ENCODE peak calls at places on chromosomes 7 and 10, in five cellular contexts. Z is WTC11, I is HFFc6, M is omental fat pad, H is A549. N is an unnamed sample.

GRCh38 chr7:157278167-157278790 is 58.5 kb upstream of the DNAJB6 start:
- DNase-seq in I (no peak), H (no peak), Z (no peak), M (no peak), N (peak)

GRCh38 chr7:14836571-14837189 is 65.9 kb downstream of the DGKB start:
- DNase-seq in I (peak), H (no peak), M (no peak), Z (peak), N (no peak)

GRCh38 chr10:43994539-43994938 is 345.9 kb upstream of the ZNF32 start:
- DNase-seq in I (no peak), Z (no peak), M (no peak), H (no peak), N (no peak)

GRCh38 chr10:121627810-121628209 is 29.6 kb upstream of the FGFR2 start:
- DNase-seq in I (peak), M (no peak), H (no peak), Z (no peak), N (no peak)

GRCh38 chr10:126222736-126223511 is 165.4 kb downstream of the ADAM12 start:
- DNase-seq in I (peak), H (no peak), M (no peak), Z (no peak), N (no peak)

GRCh38 chr7:93620864-93621263 is 46.3 kb upstream of the CALCR start:
- DNase-seq in H (no peak), M (no peak), I (no peak), Z (no peak), N (no peak)

GRCh38 chr7:17369686-17370426 is 71.4 kb downstream of the AHR start:
- DNase-seq in I (peak), M (no peak), Z (no peak), H (peak), N (no peak)

GRCh38 chr10:85319150-85319549 is 990.8 kb downstream of the CCSER2 start:
- DNase-seq in M (no peak), Z (no peak), I (no peak), H (peak), N (no peak)

GRCh38 chr7:155530601-155531000 is 15.8 kb downstream of the CNPY1 start:
- DNase-seq in M (peak), I (no peak), Z (no peak), H (no peak), N (no peak)

GRCh38 chr7:77427996-77428603 is 12.0 kb upstream of the GSAP start:
- DNase-seq in I (peak), H (no peak), M (no peak), Z (no peak), N (no peak)

GRCh38 chr7:26149391-26149977 is 2.5 kb upstream of the NFE2L3 start:
- DNase-seq in M (no peak), H (no peak), I (no peak), Z (no peak), N (no peak)
- TF ChIP-seq CTCF in M (no peak), H (no peak), I (no peak), Z (no peak), N (no peak)

GRCh38 chr7:9785211-9785610 is 1188.5 kb upstream of the PHF14 start:
- DNase-seq in Z (no peak), M (no peak), I (no peak), H (no peak), N (no peak)
- TF ChIP-seq CTCF in Z (no peak), M (no peak), I (no peak), H (no peak), N (no peak)

GRCh38 chr10:77910524-77911145 is 15.9 kb downstream of the DLG5 start:
- DNase-seq in Z (no peak), M (no peak), H (no peak), I (no peak), N (no peak)

GRCh38 chr10:77911535-77912123 is 14.9 kb downstream of the DLG5 start:
- DNase-seq in H (peak), Z (no peak), I (peak), M (no peak), N (no peak)

GRCh38 chr10:77912576-77912975 is 14.0 kb downstream of the DLG5 start:
- DNase-seq in I (no peak), H (no peak), M (no peak), Z (no peak), N (no peak)

GRCh38 chr10:77915299-77916105 is 11.1 kb downstream of the DLG5 start:
- DNase-seq in I (no peak), H (no peak), M (no peak), Z (no peak), N (no peak)

GRCh38 chr10:77913090-77913489 is 13.5 kb downstream of the DLG5 start:
- DNase-seq in Z (no peak), M (no peak), H (no peak), I (no peak), N (no peak)
- TF ChIP-seq CTCF in Z (no peak), M (no peak), H (no peak), I (no peak), N (no peak)

GRCh38 chr7:44235582-44236332 is 35.0 kb downstream of the YKT6 start:
- DNase-seq in Z (no peak), I (no peak), H (no peak), M (no peak), N (no peak)

GRCh38 chr7:44231088-44231487 is 30.3 kb downstream of the YKT6 start:
- DNase-seq in M (no peak), H (no peak), I (no peak), Z (no peak), N (no peak)

GRCh38 chr7:44232396-44232795 is 31.6 kb downstream of the YKT6 start:
- DNase-seq in I (no peak), Z (no peak), M (no peak), H (no peak), N (no peak)

GRCh38 chr7:44235066-44235465 is 34.3 kb downstream of the YKT6 start:
- DNase-seq in Z (no peak), M (no peak), H (no peak), I (no peak), N (no peak)

GRCh38 chr7:44232900-44233715 is 32.3 kb downstream of the YKT6 start:
- DNase-seq in Z (no peak), I (no peak), H (no peak), M (no peak), N (no peak)
- TF ChIP-seq CTCF in Z (no peak), I (no peak), H (no peak), M (no peak), N (no peak)